ENCODE peak calls at places on chromosomes 11 and 22, in five cellular contexts. W, V, A, Y and H are unnamed samples.

GRCh38 chr22:46669201-46669600 is 49.0 kb downstream of the GRAMD4 start:
- DNase-seq in W (no peak), V (no peak), A (no peak), Y (no peak), H (no peak)

GRCh38 chr11:27204527-27204926 is 158.5 kb downstream of the CCDC34 start:
- DNase-seq in W (no peak), V (no peak), A (peak), Y (no peak), H (no peak)

GRCh38 chr11:86152006-86152862 is 83.3 kb upstream of the PICALM start:
- DNase-seq in W (no peak), V (no peak), A (no peak), Y (no peak), H (no peak)

GRCh38 chr11:2097998-2098690 is 41.0 kb downstream of the IGF2 start:
- DNase-seq in W (no peak), V (no peak), A (no peak), Y (peak), H (no peak)

GRCh38 chr11:58958500-58958899 is 19.2 kb downstream of the GLYATL1 start:
- DNase-seq in W (no peak), V (no peak), A (peak), Y (no peak), H (peak)

GRCh38 chr11:120013325-120014250 is 124.3 kb downstream of the TRIM29 start:
- DNase-seq in W (no peak), V (no peak), A (peak), Y (no peak), H (peak)

GRCh38 chr11:103792981-103793468 is 243.4 kb upstream of the DDI1 start:
- DNase-seq in W (no peak), V (no peak), A (no peak), Y (no peak), H (no peak)

GRCh38 chr11:45354976-45355705 is 69.0 kb upstream of the SYT13 start:
- DNase-seq in W (peak), V (peak), A (peak), Y (peak), H (peak)

GRCh38 chr11:86442420-86442819 is 67.7 kb downstream of the CCDC81 start:
- DNase-seq in W (no peak), V (no peak), A (peak), Y (no peak), H (peak)

GRCh38 chr11:8566613-8567210 is 27.3 kb downstream of the STK33 start:
- DNase-seq in W (peak), V (no peak), A (no peak), Y (no peak), H (no peak)

GRCh38 chr11:60866911-60867870 is at the start of gene ZP1:
- DNase-seq in W (peak), V (no peak), A (no peak), Y (peak), H (no peak)

GRCh38 chr11:103581680-103582265 is 454.7 kb upstream of the DDI1 start:
- DNase-seq in W (no peak), V (no peak), A (no peak), Y (no peak), H (no peak)

GRCh38 chr22:17087176-17088131 is 2.7 kb downstream of the IL17RA start:
- DNase-seq in W (no peak), V (no peak), A (peak), Y (peak), H (peak)

GRCh38 chr11:58592760-58593472 is 14.1 kb downstream of the ZFP91 start:
- DNase-seq in W (no peak), V (no peak), A (peak), Y (no peak), H (no peak)

GRCh38 chr22:31950226-31950625 is 5.9 kb downstream of the YWHAH start:
- DNase-seq in W (no peak), V (no peak), A (no peak), Y (no peak), H (no peak)

GRCh38 chr11:130831506-130832385 is 84.5 kb downstream of the SNX19 start:
- DNase-seq in W (no peak), V (no peak), A (peak), Y (no peak), H (no peak)

GRCh38 chr11:84437129-84438123 is 1151.3 kb upstream of the CCDC90B start:
- DNase-seq in W (peak), V (no peak), A (no peak), Y (no peak), H (no peak)